ENCODE peak calls at places on chromosomes 2 and 18, in six cellular contexts. One of them, this sample, is unnamed.

GRCh38 chr2:10245661-10246060 is 57.0 kb upstream of the HPCAL1 start:
- DNase-seq in upper lobe of right lung: peak
- DNase-seq in right cardiac atrium: no peak
- DNase-seq in GM23338: no peak
- DNase-seq in kidney: peak
- DNase-seq in GM23248: no peak
- DNase-seq in this sample: no peak

GRCh38 chr2:120552800-120553471 is 182.7 kb upstream of the GLI2 start:
- DNase-seq in kidney: peak
- DNase-seq in GM23338: peak
- DNase-seq in upper lobe of right lung: peak
- DNase-seq in GM23248: peak
- DNase-seq in right cardiac atrium: peak
- DNase-seq in this sample: peak

GRCh38 chr2:152825834-152826233 is 107.4 kb downstream of the ARL6IP6 start:
- DNase-seq in right cardiac atrium: no peak
- DNase-seq in GM23248: peak
- DNase-seq in kidney: no peak
- DNase-seq in GM23338: no peak
- DNase-seq in upper lobe of right lung: no peak
- DNase-seq in this sample: no peak

GRCh38 chr2:74516070-74516633 is 1.9 kb downstream of the TLX2 start:
- DNase-seq in kidney: peak
- DNase-seq in upper lobe of right lung: peak
- DNase-seq in GM23338: peak
- DNase-seq in right cardiac atrium: peak
- DNase-seq in GM23248: peak
- DNase-seq in this sample: peak

GRCh38 chr2:219122197-219122965 is 38.2 kb downstream of the NHEJ1 start:
- DNase-seq in upper lobe of right lung: no peak
- DNase-seq in GM23248: no peak
- DNase-seq in GM23338: no peak
- DNase-seq in right cardiac atrium: no peak
- DNase-seq in kidney: no peak
- DNase-seq in this sample: no peak

GRCh38 chr2:73291461-73292315 is 1.7 kb downstream of the EGR4 start:
- DNase-seq in right cardiac atrium: peak
- DNase-seq in GM23248: no peak
- DNase-seq in upper lobe of right lung: no peak
- DNase-seq in GM23338: peak
- DNase-seq in kidney: peak
- DNase-seq in this sample: no peak

GRCh38 chr2:166112193-166112605 is 15.6 kb downstream of the SCN1A start:
- DNase-seq in GM23338: no peak
- DNase-seq in right cardiac atrium: no peak
- DNase-seq in kidney: no peak
- DNase-seq in upper lobe of right lung: no peak
- DNase-seq in GM23248: peak
- DNase-seq in this sample: no peak

GRCh38 chr2:28137221-28137620 is 246.7 kb downstream of the BABAM2 start:
- DNase-seq in GM23248: peak
- DNase-seq in upper lobe of right lung: no peak
- DNase-seq in kidney: no peak
- DNase-seq in GM23338: no peak
- DNase-seq in right cardiac atrium: no peak
- DNase-seq in this sample: no peak

GRCh38 chr2:27689424-27689823 is 25.7 kb downstream of the SLC4A1AP start:
- DNase-seq in kidney: no peak
- DNase-seq in GM23338: no peak
- DNase-seq in right cardiac atrium: no peak
- DNase-seq in upper lobe of right lung: no peak
- DNase-seq in GM23248: no peak
- DNase-seq in this sample: no peak

GRCh38 chr2:33340265-33340664 is 136.2 kb upstream of the RASGRP3 start:
- DNase-seq in upper lobe of right lung: peak
- DNase-seq in kidney: peak
- DNase-seq in GM23248: peak
- DNase-seq in GM23338: no peak
- DNase-seq in right cardiac atrium: peak
- DNase-seq in this sample: no peak

GRCh38 chr2:55585451-55586079 is 31.9 kb downstream of the PPP4R3B start:
- DNase-seq in GM23338: no peak
- DNase-seq in right cardiac atrium: no peak
- DNase-seq in upper lobe of right lung: no peak
- DNase-seq in GM23248: peak
- DNase-seq in kidney: no peak
- DNase-seq in this sample: no peak

GRCh38 chr2:23839919-23840318 is 87.0 kb downstream of the ATAD2B start:
- DNase-seq in upper lobe of right lung: no peak
- DNase-seq in kidney: no peak
- DNase-seq in GM23248: no peak
- DNase-seq in right cardiac atrium: no peak
- DNase-seq in GM23338: no peak
- DNase-seq in this sample: no peak

GRCh38 chr18:55786651-55787272 is 198.8 kb upstream of the TCF4 start:
- DNase-seq in kidney: no peak
- DNase-seq in upper lobe of right lung: no peak
- DNase-seq in GM23248: peak
- DNase-seq in GM23338: no peak
- DNase-seq in right cardiac atrium: no peak
- DNase-seq in this sample: no peak

GRCh38 chr2:229654437-229654836 is 59.9 kb downstream of the DNER start:
- DNase-seq in GM23248: no peak
- DNase-seq in right cardiac atrium: no peak
- DNase-seq in kidney: no peak
- DNase-seq in upper lobe of right lung: no peak
- DNase-seq in GM23338: no peak
- DNase-seq in this sample: no peak

GRCh38 chr2:23915327-23915726 is 11.6 kb downstream of the ATAD2B start:
- DNase-seq in kidney: no peak
- DNase-seq in right cardiac atrium: no peak
- DNase-seq in upper lobe of right lung: no peak
- DNase-seq in GM23248: no peak
- DNase-seq in GM23338: no peak
- DNase-seq in this sample: no peak

GRCh38 chr2:129791651-129792050 is 187.8 kb upstream of the RAB6C start:
- DNase-seq in right cardiac atrium: no peak
- DNase-seq in GM23338: no peak
- DNase-seq in upper lobe of right lung: no peak
- DNase-seq in kidney: no peak
- DNase-seq in GM23248: no peak
- DNase-seq in this sample: no peak

GRCh38 chr2:239298126-239298804 is 102.6 kb downstream of the HDAC4 start:
- DNase-seq in upper lobe of right lung: no peak
- DNase-seq in right cardiac atrium: no peak
- DNase-seq in kidney: peak
- DNase-seq in GM23248: peak
- DNase-seq in GM23338: no peak
- DNase-seq in this sample: no peak
- H3K27ac ChIP-seq in upper lobe of right lung: no peak
- H3K27ac ChIP-seq in right cardiac atrium: no peak
- H3K27ac ChIP-seq in kidney: no peak
- H3K27ac ChIP-seq in GM23248: no peak
- H3K27ac ChIP-seq in GM23338: no peak
- H3K27ac ChIP-seq in this sample: peak

GRCh38 chr2:52269696-52270485 is 1238.0 kb upstream of the NRXN1 start:
- DNase-seq in upper lobe of right lung: no peak
- DNase-seq in GM23248: peak
- DNase-seq in right cardiac atrium: no peak
- DNase-seq in GM23338: no peak
- DNase-seq in kidney: no peak
- DNase-seq in this sample: no peak
- H3K27ac ChIP-seq in upper lobe of right lung: no peak
- H3K27ac ChIP-seq in GM23248: no peak
- H3K27ac ChIP-seq in right cardiac atrium: no peak
- H3K27ac ChIP-seq in GM23338: no peak
- H3K27ac ChIP-seq in kidney: no peak
- H3K27ac ChIP-seq in this sample: no peak

DNA sequence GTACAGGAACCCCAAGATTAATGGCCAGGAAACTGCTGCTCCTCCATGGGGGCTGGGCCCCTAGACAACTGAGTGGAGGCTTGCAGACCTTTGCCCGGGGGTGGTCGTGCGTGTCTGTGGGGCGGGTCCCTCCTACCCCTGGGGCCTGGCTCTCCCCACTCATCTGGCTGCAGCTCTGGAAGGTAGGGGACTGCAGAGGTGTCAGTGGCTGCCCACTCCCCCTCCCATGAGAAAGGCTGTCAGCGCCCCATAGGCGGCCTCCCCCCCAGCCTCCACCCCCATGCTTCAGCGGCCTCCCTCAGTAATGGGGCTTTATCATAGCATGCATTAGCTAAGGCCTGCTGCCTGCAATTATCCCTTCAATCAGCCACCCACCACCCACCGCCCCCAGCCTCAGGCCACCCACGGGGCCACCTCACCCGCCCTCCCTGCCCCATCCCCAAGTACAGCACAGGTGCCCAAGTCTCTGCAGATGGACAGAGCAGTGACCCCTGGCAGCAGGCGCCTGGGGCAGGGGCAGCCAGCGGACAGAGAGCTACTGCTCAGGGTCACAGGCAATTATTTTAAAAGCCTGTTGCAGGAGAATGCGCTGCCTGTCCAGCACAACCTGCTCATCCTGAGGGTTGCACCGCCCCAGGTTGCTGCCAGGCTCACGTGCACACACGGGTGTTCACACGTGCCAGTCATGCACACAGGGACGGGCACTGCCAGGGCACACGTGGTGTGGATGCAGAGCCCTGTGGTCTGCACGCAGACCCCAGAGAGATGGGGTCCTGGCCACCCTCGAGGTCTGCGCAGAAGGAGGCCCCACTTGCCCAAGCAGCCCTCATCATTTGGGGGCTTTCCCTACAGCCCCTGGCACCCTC is 9.1 kb upstream of the ECEL1 start:
- DNase-seq in kidney: no peak
- DNase-seq in GM23338: no peak
- DNase-seq in upper lobe of right lung: no peak
- DNase-seq in right cardiac atrium: no peak
- DNase-seq in GM23248: no peak
- DNase-seq in this sample: no peak
- H3K27ac ChIP-seq in kidney: no peak
- H3K27ac ChIP-seq in GM23338: no peak
- H3K27ac ChIP-seq in upper lobe of right lung: no peak
- H3K27ac ChIP-seq in right cardiac atrium: no peak
- H3K27ac ChIP-seq in GM23248: no peak
- H3K27ac ChIP-seq in this sample: no peak

GRCh38 chr2:127407661-127408003 is 10.6 kb upstream of the PROC start:
- DNase-seq in GM23338: no peak
- DNase-seq in right cardiac atrium: no peak
- DNase-seq in kidney: no peak
- DNase-seq in GM23248: no peak
- DNase-seq in upper lobe of right lung: no peak
- DNase-seq in this sample: no peak

GRCh38 chr2:127408807-127409099 is 9.5 kb upstream of the PROC start:
- DNase-seq in kidney: no peak
- DNase-seq in GM23248: no peak
- DNase-seq in upper lobe of right lung: no peak
- DNase-seq in GM23338: no peak
- DNase-seq in right cardiac atrium: no peak
- DNase-seq in this sample: no peak

GRCh38 chr2:127408004-127408806 is 10.0 kb upstream of the PROC start:
- DNase-seq in upper lobe of right lung: peak
- DNase-seq in GM23248: peak
- DNase-seq in kidney: peak
- DNase-seq in right cardiac atrium: peak
- DNase-seq in GM23338: peak
- DNase-seq in this sample: peak

GRCh38 chr2:127406454-127406853 is 11.8 kb upstream of the PROC start:
- DNase-seq in GM23338: no peak
- DNase-seq in kidney: no peak
- DNase-seq in GM23248: peak
- DNase-seq in upper lobe of right lung: no peak
- DNase-seq in right cardiac atrium: no peak
- DNase-seq in this sample: no peak

DNA sequence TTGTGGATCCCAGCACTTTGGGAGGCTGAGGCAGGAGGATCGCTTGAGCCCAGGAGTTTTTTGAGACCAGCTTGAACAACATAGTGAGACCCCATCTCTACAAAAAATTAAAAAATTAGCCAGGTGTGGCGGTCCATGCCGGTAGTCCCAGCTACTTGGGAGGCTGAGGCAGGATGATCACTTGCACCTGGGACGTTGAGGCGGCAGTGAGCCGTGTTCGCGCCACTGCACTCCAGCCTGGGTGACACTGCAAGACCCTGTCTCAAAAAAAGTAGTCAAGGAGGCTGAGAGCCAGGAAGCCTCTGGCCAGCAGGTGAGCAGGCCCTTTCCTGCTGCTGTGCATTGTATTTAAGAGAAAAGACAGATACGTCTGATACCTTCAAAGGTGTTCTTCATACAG is 11.1 kb upstream of the PROC start:
- DNase-seq in upper lobe of right lung: no peak
- DNase-seq in GM23338: no peak
- DNase-seq in right cardiac atrium: no peak
- DNase-seq in kidney: peak
- DNase-seq in GM23248: no peak
- DNase-seq in this sample: no peak
- H3K27ac ChIP-seq in upper lobe of right lung: peak
- H3K27ac ChIP-seq in GM23338: no peak
- H3K27ac ChIP-seq in right cardiac atrium: no peak
- H3K27ac ChIP-seq in kidney: no peak
- H3K27ac ChIP-seq in GM23248: peak
- H3K27ac ChIP-seq in this sample: no peak

GRCh38 chr2:70619167-70619566 is 65.5 kb upstream of the TGFA start:
- DNase-seq in GM23248: no peak
- DNase-seq in GM23338: no peak
- DNase-seq in right cardiac atrium: no peak
- DNase-seq in upper lobe of right lung: no peak
- DNase-seq in kidney: no peak
- DNase-seq in this sample: no peak
- H3K27ac ChIP-seq in GM23248: no peak
- H3K27ac ChIP-seq in GM23338: no peak
- H3K27ac ChIP-seq in right cardiac atrium: no peak
- H3K27ac ChIP-seq in upper lobe of right lung: no peak
- H3K27ac ChIP-seq in kidney: no peak
- H3K27ac ChIP-seq in this sample: no peak

GRCh38 chr18:10413722-10414121 is 40.7 kb upstream of the APCDD1 start:
- DNase-seq in GM23338: no peak
- DNase-seq in GM23248: no peak
- DNase-seq in kidney: no peak
- DNase-seq in right cardiac atrium: no peak
- DNase-seq in upper lobe of right lung: no peak
- DNase-seq in this sample: no peak

GRCh38 chr18:10410472-10411300 is 43.7 kb upstream of the APCDD1 start:
- DNase-seq in kidney: no peak
- DNase-seq in GM23248: no peak
- DNase-seq in upper lobe of right lung: no peak
- DNase-seq in right cardiac atrium: no peak
- DNase-seq in GM23338: peak
- DNase-seq in this sample: no peak

GRCh38 chr18:10414293-10414842 is 40.1 kb upstream of the APCDD1 start:
- DNase-seq in GM23248: no peak
- DNase-seq in kidney: no peak
- DNase-seq in right cardiac atrium: no peak
- DNase-seq in GM23338: no peak
- DNase-seq in upper lobe of right lung: no peak
- DNase-seq in this sample: no peak

GRCh38 chr18:10416020-10416419 is 38.4 kb upstream of the APCDD1 start:
- DNase-seq in GM23338: no peak
- DNase-seq in right cardiac atrium: no peak
- DNase-seq in upper lobe of right lung: no peak
- DNase-seq in GM23248: no peak
- DNase-seq in kidney: no peak
- DNase-seq in this sample: no peak

GRCh38 chr18:10412933-10413332 is 41.5 kb upstream of the APCDD1 start:
- DNase-seq in kidney: no peak
- DNase-seq in upper lobe of right lung: no peak
- DNase-seq in GM23248: no peak
- DNase-seq in GM23338: no peak
- DNase-seq in right cardiac atrium: no peak
- DNase-seq in this sample: no peak
- H3K27ac ChIP-seq in kidney: no peak
- H3K27ac ChIP-seq in upper lobe of right lung: no peak
- H3K27ac ChIP-seq in GM23248: no peak
- H3K27ac ChIP-seq in GM23338: no peak
- H3K27ac ChIP-seq in right cardiac atrium: no peak
- H3K27ac ChIP-seq in this sample: no peak